ENCODE peak calls at places on chromosomes 4 and X, in nine cellular contexts. X, T, G, Y, R, U, M, J and P are unnamed samples.

GRCh38 chrX:150940844-150941495 is 42.2 kb upstream of the HMGB3 start:
- DNase-seq in M (peak; percentile 7), J (no peak), Y (no peak), U (no peak), T (no peak), R (no peak), X (no peak), G (no peak), P (no peak)

GRCh38 chr4:88604978-88605678 is 12.8 kb downstream of the HERC3 start:
- DNase-seq in J (no peak), M (no peak), R (no peak), X (no peak), Y (no peak), T (no peak), G (no peak), U (no peak), P (no peak)

GRCh38 chrX:37796805-37797204 is 16.9 kb downstream of the CYBB start:
- DNase-seq in U (no peak), Y (peak; percentile 39), G (peak; percentile 67), J (no peak), T (no peak), R (no peak), M (no peak), X (no peak), P (no peak)

GRCh38 chr4:155966661-155967060 is 13.0 kb upstream of the CTSO start:
- DNase-seq in J (no peak), T (no peak), R (no peak), G (no peak), X (no peak), M (no peak), U (no peak), Y (no peak), P (no peak)

GRCh38 chr4:168923526-168924194 is 86.4 kb downstream of the CBR4 start:
- DNase-seq in G (peak; percentile 61), J (peak; percentile 87), R (peak; percentile 73), Y (peak; percentile 75), U (peak; percentile 94), M (peak; percentile 76), X (peak; percentile 62), T (peak; percentile 70), P (peak; percentile 25)

GRCh38 chrX:132270699-132271098 is 51.5 kb upstream of the RAP2C start:
- DNase-seq in X (no peak), R (no peak), J (peak; percentile 89), G (no peak), U (no peak), Y (no peak), T (no peak), M (no peak), P (no peak)

GRCh38 chrX:114611018-114611619 is 27.2 kb downstream of the HTR2C start:
- DNase-seq in M (peak; percentile 53), T (peak; percentile 31), Y (peak; percentile 76), R (peak; percentile 38), J (peak; percentile 76), X (no peak), U (peak; percentile 68), G (peak; percentile 68), P (peak; percentile 28)

GRCh38 chr4:157265281-157265680 is 44.8 kb downstream of the GRIA2 start:
- DNase-seq in M (no peak), Y (peak; percentile 40), R (no peak), T (no peak), G (no peak), U (peak; percentile 38), X (no peak), J (peak; percentile 34), P (no peak)

GRCh38 chr4:27318740-27319139 is 458.1 kb downstream of the STIM2 start:
- DNase-seq in T (peak; percentile 15), U (peak; percentile 64), X (no peak), Y (peak; percentile 45), G (no peak), M (peak; percentile 45), R (peak; percentile 60), J (peak; percentile 5), P (no peak)

GRCh38 chr4:44257461-44257860 is 191.1 kb downstream of the KCTD8 start:
- DNase-seq in R (no peak), M (no peak), Y (no peak), T (no peak), U (peak; percentile 24), G (no peak), X (no peak), J (no peak), P (no peak)

GRCh38 chrX:54358424-54359211 is 772 bp upstream of the WNK3 start:
- DNase-seq in J (peak; percentile 83), T (peak; percentile 44), Y (peak; percentile 87), M (no peak), U (peak; percentile 92), X (no peak), G (no peak), R (peak; percentile 32), P (no peak)

GRCh38 chr4:123411514-123411913 is 14.9 kb downstream of the SPRY1 start:
- DNase-seq in J (no peak), R (no peak), M (no peak), Y (no peak), X (no peak), T (no peak), G (no peak), U (no peak), P (no peak)
- H3K4me1 ChIP-seq in J (peaks cover 44% of the 10 kb centered on the region), R (no peaks in the 10 kb centered on the region), M (no peaks in the 10 kb centered on the region), Y (peaks cover 11% of the 10 kb centered on the region), X (peaks cover 40% of the 10 kb centered on the region), T (peaks cover 5% of the 10 kb centered on the region), G (peaks cover 54% of the 10 kb centered on the region), U (peaks cover 39% of the 10 kb centered on the region), P (peaks cover 71% of the 10 kb centered on the region)

GRCh38 chr4:1207603-1208265 is 35.4 kb upstream of the SPON2 start:
- DNase-seq in M (no peak), T (no peak), J (peak; percentile 81), R (peak; percentile 64), Y (no peak), U (peak; percentile 11), X (no peak), G (no peak), P (no peak)

GRCh38 chr4:1208266-1208961 is 36.0 kb upstream of the SPON2 start:
- DNase-seq in J (peak; percentile 24), M (no peak), X (no peak), G (no peak), Y (no peak), U (peak; percentile 18), T (no peak), R (no peak), P (no peak)

GRCh38 chr4:1205641-1206298 is 33.4 kb upstream of the SPON2 start:
- DNase-seq in X (peak; percentile 25), U (peak; percentile 8), Y (no peak), M (no peak), T (peak; percentile 15), G (no peak), J (no peak), R (peak; percentile 26), P (no peak)

GRCh38 chr4:1206299-1207156 is 34.1 kb upstream of the SPON2 start:
- DNase-seq in J (no peak), T (peak; percentile 11), M (no peak), R (peak; percentile 35), U (no peak), G (no peak), Y (no peak), X (peak; percentile 16), P (no peak)

DNA sequence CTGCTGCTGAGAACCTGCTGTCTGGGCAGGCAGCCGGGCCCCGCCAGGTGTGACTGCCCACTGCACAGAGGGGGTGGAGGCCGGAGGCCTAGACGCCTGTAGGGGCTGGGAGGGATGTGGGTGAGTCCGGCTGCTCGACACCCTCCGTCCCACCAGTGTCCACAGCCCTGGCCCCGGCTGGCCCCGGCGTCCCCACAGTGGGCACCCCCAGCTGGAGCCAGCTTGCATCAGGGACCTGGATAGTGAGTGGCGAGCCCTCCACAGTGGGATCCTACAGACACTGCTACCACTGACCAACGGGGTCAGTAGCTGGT is 34.7 kb upstream of the SPON2 start:
- DNase-seq in X (no peak), M (no peak), U (peak; percentile 0), J (no peak), Y (no peak), R (no peak), T (peak; percentile 12), G (no peak), P (no peak)
- H3K4me1 ChIP-seq in X (no peaks in the 10 kb centered on the region), M (peaks cover 62% of the 10 kb centered on the region), U (no peaks in the 10 kb centered on the region), J (peaks cover 53% of the 10 kb centered on the region), Y (peaks cover 5% of the 10 kb centered on the region), R (peaks cover 47% of the 10 kb centered on the region), T (peaks cover 29% of the 10 kb centered on the region), G (peaks cover under 1% of the 10 kb centered on the region), P (peaks cover 27% of the 10 kb centered on the region)

DNA sequence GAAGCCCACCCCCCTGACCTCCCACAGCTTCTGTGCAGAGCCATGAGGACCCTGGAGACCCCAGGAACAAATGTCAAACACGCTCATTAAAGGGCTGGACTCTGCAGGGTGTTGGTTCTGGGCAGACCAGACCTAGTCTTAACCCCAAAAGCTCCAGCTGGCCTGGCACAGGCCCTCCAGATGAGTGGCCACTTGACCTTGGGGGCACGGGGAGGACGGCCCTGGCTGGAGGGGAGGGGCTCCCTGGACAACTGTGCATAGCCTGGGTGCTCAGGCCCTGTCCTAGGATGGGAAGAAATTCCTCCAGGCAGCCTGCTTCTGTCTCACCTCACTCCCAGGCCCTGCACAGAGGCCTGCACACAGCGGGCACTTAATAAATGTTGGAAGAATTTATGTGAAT is 9.4 kb downstream of the ADRA2C start:
- DNase-seq in R (no peak), Y (peak; percentile 62), M (no peak), U (no peak), X (no peak), T (no peak), G (no peak), J (no peak), P (no peak)
- H3K4me1 ChIP-seq in R (no peaks in the 10 kb centered on the region), Y (peaks cover 11% of the 10 kb centered on the region), M (peaks cover 19% of the 10 kb centered on the region), U (peaks cover 4% of the 10 kb centered on the region), X (no peaks in the 10 kb centered on the region), T (no peaks in the 10 kb centered on the region), G (no peaks in the 10 kb centered on the region), J (no peaks in the 10 kb centered on the region), P (peaks cover 8% of the 10 kb centered on the region)

GRCh38 chrX:44914532-44915198 is 41.7 kb downstream of the KDM6A start:
- DNase-seq in Y (no peak), M (no peak), X (no peak), G (no peak), U (no peak), R (no peak), J (peak; percentile 43), T (no peak), P (no peak)

GRCh38 chrX:44913656-44914531 is 40.9 kb downstream of the KDM6A start:
- DNase-seq in R (no peak), T (no peak), G (no peak), U (no peak), M (no peak), X (no peak), Y (no peak), J (no peak), P (no peak)

GRCh38 chrX:44918722-44919121 is 45.7 kb downstream of the KDM6A start:
- DNase-seq in Y (no peak), X (no peak), G (no peak), T (no peak), J (no peak), U (no peak), R (no peak), M (no peak), P (no peak)

GRCh38 chrX:44915361-44915868 is 42.4 kb downstream of the KDM6A start:
- DNase-seq in U (no peak), T (no peak), G (no peak), J (no peak), M (peak; percentile 77), X (no peak), R (no peak), Y (no peak), P (no peak)
- H3K4me1 ChIP-seq in U (no peaks in the 10 kb centered on the region), T (peaks cover 32% of the 10 kb centered on the region), G (peaks cover 3% of the 10 kb centered on the region), J (peaks cover 16% of the 10 kb centered on the region), M (peaks cover 22% of the 10 kb centered on the region), X (peaks cover 13% of the 10 kb centered on the region), R (no peaks in the 10 kb centered on the region), Y (peaks cover 17% of the 10 kb centered on the region), P (peaks cover 14% of the 10 kb centered on the region)

GRCh38 chr4:54061067-54061466 is 3.3 kb downstream of the CHIC2 start:
- DNase-seq in X (no peak), R (no peak), T (no peak), U (no peak), M (no peak), Y (no peak), G (no peak), J (no peak), P (no peak)
- H3K4me1 ChIP-seq in X (peaks cover 22% of the 10 kb centered on the region), R (peaks cover 8% of the 10 kb centered on the region), T (peaks cover 40% of the 10 kb centered on the region), U (peaks cover 31% of the 10 kb centered on the region), M (peaks cover 3% of the 10 kb centered on the region), Y (peaks cover 39% of the 10 kb centered on the region), G (peaks cover 13% of the 10 kb centered on the region), J (peaks cover 65% of the 10 kb centered on the region), P (peaks cover 15% of the 10 kb centered on the region)